ENCODE peak calls at places on chromosomes 11 and 22, in seven cellular contexts. T is HepG2, J is HCT116, D is K562, A is H1, L is SK-N-SH, I is GM12878. S is an unnamed sample.

GRCh38 chr11:128853556-128853955 is 13.5 kb downstream of the KCNJ1 start:
- DNase-seq in T (no peak), J (no peak), D (no peak), A (no peak), L (no peak), I (no peak), S (no peak)

GRCh38 chr22:25153961-25154685 is 45.5 kb upstream of the CRYBB3 start:
- DNase-seq in T (peak), J (no peak), D (no peak), A (no peak), L (peak), I (no peak), S (peak)

GRCh38 chr22:45475063-45475747 is 27.5 kb upstream of the FBLN1 start:
- DNase-seq in T (no peak), J (no peak), D (no peak), A (no peak), L (no peak), I (no peak), S (no peak)

GRCh38 chr11:56497010-56497409 is 5.8 kb upstream of the OR5M8 start:
- DNase-seq in T (no peak), J (no peak), D (no peak), A (no peak), L (no peak), I (no peak), S (no peak)

GRCh38 chr11:71948314-71949027 is 19.6 kb downstream of the RNF121 start:
- DNase-seq in T (peak), J (no peak), D (peak), A (no peak), L (no peak), I (no peak), S (no peak)

GRCh38 chr11:10451399-10452116 is 3.5 kb upstream of the AMPD3 start:
- DNase-seq in T (no peak), J (no peak), D (no peak), A (no peak), L (no peak), I (no peak), S (no peak)

GRCh38 chr11:134764367-134764766 is 352.3 kb upstream of the B3GAT1 start:
- DNase-seq in T (no peak), J (no peak), D (no peak), A (no peak), L (no peak), I (no peak), S (no peak)

GRCh38 chr22:41800348-41801146 is at the start of gene CCDC134:
- DNase-seq in T (peak), J (peak), D (peak), A (peak), L (peak), I (peak), S (peak)

GRCh38 chr11:33147559-33147958 is 13.7 kb downstream of the CSTF3 start:
- DNase-seq in T (no peak), J (no peak), D (no peak), A (no peak), L (no peak), I (no peak), S (no peak)

GRCh38 chr11:1777737-1778136 is 14.0 kb upstream of the CTSD start:
- DNase-seq in T (no peak), J (no peak), D (no peak), A (no peak), L (no peak), I (no peak), S (no peak)

GRCh38 chr11:57406337-57406904 is 16.0 kb upstream of the PRG2 start:
- DNase-seq in T (no peak), J (no peak), D (no peak), A (no peak), L (no peak), I (peak), S (no peak)

GRCh38 chr11:129658558-129658882 is 157.1 kb upstream of the TMEM45B start:
- DNase-seq in T (no peak), J (no peak), D (no peak), A (peak), L (no peak), I (no peak), S (peak)

GRCh38 chr11:70503201-70503877 is 105.0 kb downstream of the CTTN start:
- DNase-seq in T (no peak), J (no peak), D (no peak), A (no peak), L (no peak), I (no peak), S (no peak)

GRCh38 chr11:117836077-117836960 is 11.8 kb upstream of the FXYD2 start:
- DNase-seq in T (no peak), J (no peak), D (no peak), A (no peak), L (no peak), I (no peak), S (no peak)

GRCh38 chr11:75809991-75810390 is 5.0 kb upstream of the UVRAG start:
- DNase-seq in T (no peak), J (no peak), D (no peak), A (no peak), L (no peak), I (no peak), S (no peak)

GRCh38 chr11:2122907-2123627 is 16.1 kb downstream of the IGF2 start:
- DNase-seq in T (peak), J (no peak), D (peak), A (peak), L (no peak), I (no peak), S (no peak)

GRCh38 chr11:34667810-34668582 is 47.1 kb downstream of the EHF start:
- DNase-seq in T (peak), J (no peak), D (no peak), A (no peak), L (no peak), I (no peak), S (peak)

GRCh38 chr11:3947084-3947483 is 91.6 kb downstream of the STIM1 start:
- DNase-seq in T (no peak), J (no peak), D (no peak), A (no peak), L (no peak), I (peak), S (no peak)

GRCh38 chr11:64320556-64320955 is 2.6 kb downstream of the PRDX5 start:
- DNase-seq in T (no peak), J (no peak), D (no peak), A (no peak), L (no peak), I (no peak), S (no peak)

GRCh38 chr22:20519558-20519957 is 12.1 kb downstream of the MED15 start:
- DNase-seq in T (no peak), J (no peak), D (no peak), A (no peak), L (no peak), I (no peak), S (no peak)

GRCh38 chr22:30036656-30037055 is 43.6 kb upstream of the HORMAD2 start:
- DNase-seq in T (peak), J (peak), D (peak), A (no peak), L (no peak), I (no peak), S (no peak)

GRCh38 chr22:37485006-37485713 is 1.0 kb downstream of the MFNG start:
- DNase-seq in T (no peak), J (no peak), D (no peak), A (no peak), L (no peak), I (no peak), S (no peak)

GRCh38 chr11:102704841-102705240 is 728 bp downstream of the MMP27 start:
- DNase-seq in T (no peak), J (no peak), D (no peak), A (no peak), L (no peak), I (no peak), S (no peak)

GRCh38 chr11:59801981-59802638 is 8.5 kb downstream of the MRPL16 start:
- DNase-seq in T (no peak), J (no peak), D (no peak), A (no peak), L (peak), I (no peak), S (no peak)

GRCh38 chr11:2991477-2992233 is 474 bp downstream of the NAP1L4 start:
- DNase-seq in T (peak), J (no peak), D (no peak), A (no peak), L (no peak), I (no peak), S (peak)

GRCh38 chr22:50528682-50529415 is 963 bp downstream of the TYMP start:
- DNase-seq in T (no peak), J (no peak), D (no peak), A (peak), L (no peak), I (no peak), S (no peak)

GRCh38 chr11:73939096-73939495 is 11.7 kb upstream of the DNAJB13 start:
- DNase-seq in T (no peak), J (no peak), D (no peak), A (no peak), L (no peak), I (no peak), S (peak)

GRCh38 chr22:48278620-48279464 is 1516.4 kb downstream of the TBC1D22A start:
- DNase-seq in T (no peak), J (no peak), D (no peak), A (no peak), L (no peak), I (no peak), S (no peak)

GRCh38 chr11:33553486-33553885 is 147.1 kb downstream of the C11orf91 start:
- DNase-seq in T (no peak), J (no peak), D (no peak), A (no peak), L (no peak), I (no peak), S (no peak)

GRCh38 chr11:10519630-10520029 is 21.4 kb downstream of the RNF141 start:
- DNase-seq in T (no peak), J (no peak), D (no peak), A (no peak), L (no peak), I (no peak), S (no peak)

GRCh38 chr22:30640839-30641430 is 5.4 kb downstream of the SLC35E4 start:
- DNase-seq in T (no peak), J (no peak), D (no peak), A (no peak), L (no peak), I (no peak), S (no peak)

GRCh38 chr11:69655479-69656394 is 14.8 kb downstream of the CCND1 start:
- DNase-seq in T (no peak), J (no peak), D (no peak), A (peak), L (no peak), I (no peak), S (no peak)

GRCh38 chr22:46578824-46579561 is 41.2 kb upstream of the GRAMD4 start:
- DNase-seq in T (peak), J (no peak), D (no peak), A (no peak), L (peak), I (no peak), S (no peak)

GRCh38 chr11:3091081-3091845 is 34.0 kb upstream of the CARS1 start:
- DNase-seq in T (no peak), J (no peak), D (no peak), A (no peak), L (no peak), I (no peak), S (no peak)

GRCh38 chr22:38759005-38759404 is 3.2 kb upstream of the SUN2 start:
- DNase-seq in T (no peak), J (no peak), D (no peak), A (no peak), L (no peak), I (no peak), S (no peak)

DNA sequence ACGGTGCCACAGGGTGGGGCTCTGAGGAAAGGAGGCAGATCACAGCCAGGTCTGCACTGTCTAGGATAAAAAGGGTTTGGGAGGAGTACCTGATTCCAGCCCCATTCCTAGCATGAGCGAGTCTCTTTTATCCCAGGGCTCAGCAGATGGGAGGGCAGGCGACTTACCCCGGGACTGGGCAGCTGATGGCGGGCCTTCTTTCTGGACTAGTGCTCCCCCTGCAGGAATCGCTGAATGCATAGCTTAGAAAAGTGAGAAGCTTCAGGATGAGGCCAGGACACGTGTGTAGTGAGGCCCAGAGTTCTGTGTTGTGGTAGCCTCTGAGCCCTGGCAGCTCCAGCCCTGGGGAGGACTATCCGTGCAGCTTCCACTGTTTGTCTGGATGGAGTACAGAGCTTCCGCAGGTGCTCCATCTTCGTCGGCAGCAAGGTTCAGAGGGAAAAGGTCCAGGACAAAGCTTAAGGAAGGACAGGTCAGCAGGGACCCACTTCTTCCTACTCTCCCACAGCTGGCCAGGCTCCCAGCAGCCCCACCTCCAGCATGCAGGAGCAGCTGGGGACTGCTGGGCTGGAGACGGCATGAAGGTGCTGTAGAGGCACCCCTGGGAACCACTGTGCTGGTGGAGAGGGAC is 30.4 kb downstream of the COMMD9 start:
- DNase-seq in T (peak), J (peak), D (peak), A (peak), L (peak), I (no peak), S (peak)
- TF ChIP-seq JUND in T (no peak), J (no peak), D (no peak), A (no peak), L (no peak), I (no peak), S (no peak)

DNA sequence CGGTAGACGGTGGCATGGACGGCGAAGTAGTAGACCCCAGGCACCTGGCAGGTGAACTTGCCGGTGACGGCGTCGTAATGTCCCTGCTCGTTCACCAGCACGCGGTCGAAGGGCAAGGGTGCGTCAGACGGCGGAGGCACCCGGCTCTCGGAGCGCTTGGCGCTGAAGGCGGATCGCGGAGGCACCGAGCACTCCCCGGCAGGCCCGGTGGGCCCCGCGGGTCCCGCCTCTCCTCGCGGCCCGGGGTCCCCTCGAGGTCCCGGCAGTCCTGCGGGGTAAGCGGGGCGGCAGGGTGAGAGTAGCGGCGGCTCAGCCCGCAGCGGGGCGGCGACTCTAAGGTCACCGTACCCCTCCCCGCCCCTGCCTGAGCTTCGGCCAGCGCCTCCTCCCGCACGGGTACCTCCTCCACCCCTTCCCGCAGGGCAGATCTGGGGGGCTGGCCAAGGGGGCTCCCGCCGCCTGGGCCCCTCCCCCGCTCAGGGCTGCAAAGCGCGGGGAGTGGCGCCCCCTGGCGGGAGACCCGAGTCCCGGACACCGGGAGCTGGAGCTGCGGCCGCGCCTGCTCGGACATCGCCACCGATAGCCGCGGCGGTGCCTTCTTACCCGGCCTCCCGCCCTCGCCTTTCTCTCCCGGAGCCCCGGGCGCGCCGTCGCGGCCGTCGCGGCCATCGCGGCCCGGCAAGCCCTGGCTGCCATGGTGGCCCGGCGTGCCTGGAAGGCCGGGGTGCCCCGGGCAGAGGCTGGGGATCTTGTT is 925 bp downstream of the C1QTNF5 start:
- DNase-seq in T (peak), J (no peak), D (peak), A (peak), L (peak), I (no peak), S (peak)
- TF ChIP-seq JUND in T (peak), J (no peak), D (no peak), A (peak), L (no peak), I (no peak), S (no peak)

DNA sequence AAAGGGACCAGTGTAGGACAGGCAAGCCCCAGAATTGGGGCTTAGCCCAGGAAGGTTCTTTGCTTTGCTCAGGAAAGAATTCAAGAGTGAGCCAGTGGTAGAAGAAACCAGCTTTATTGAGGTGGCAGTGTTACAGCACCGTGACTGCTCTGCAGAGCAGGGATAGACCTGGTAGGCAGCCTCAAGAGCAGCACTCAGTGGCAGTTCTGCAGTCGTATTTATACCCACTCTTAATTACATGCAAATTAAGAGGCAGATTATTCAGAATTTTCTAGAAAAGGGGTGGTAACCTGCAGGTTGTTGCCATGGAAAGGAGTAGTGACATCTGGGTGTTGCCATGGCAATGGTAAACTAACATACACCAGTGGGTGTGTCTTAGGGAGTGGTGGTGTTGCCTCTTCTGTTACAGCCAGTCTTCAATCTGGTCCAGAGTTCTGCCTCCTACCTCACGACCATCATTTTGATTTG is 84.8 kb upstream of the RAB1B start:
- DNase-seq in T (no peak), J (no peak), D (peak), A (no peak), L (no peak), I (no peak), S (peak)
- TF ChIP-seq JUND in T (no peak), J (no peak), D (no peak), A (no peak), L (no peak), I (no peak), S (no peak)

DNA sequence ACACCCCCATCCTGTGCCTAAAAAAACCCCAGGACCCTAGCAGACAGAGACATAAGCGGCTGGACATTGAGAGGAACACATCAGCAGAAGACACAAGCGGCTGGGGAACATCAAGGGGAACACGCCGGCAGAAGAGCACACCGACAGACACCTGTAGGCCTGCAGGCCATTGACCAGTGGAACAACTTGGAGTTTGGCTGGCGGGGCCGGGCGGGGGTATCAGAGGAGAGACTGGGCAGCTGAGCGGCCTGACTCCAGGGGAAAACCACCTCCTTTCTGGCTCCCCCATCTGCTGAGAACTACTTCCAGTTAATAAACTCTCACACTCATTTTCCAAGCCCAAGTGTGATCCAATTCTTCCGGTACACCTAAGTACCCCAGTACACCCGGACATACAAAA is 264.7 kb upstream of the ISX start:
- DNase-seq in T (no peak), J (no peak), D (no peak), A (no peak), L (no peak), I (no peak), S (no peak)
- TF ChIP-seq JUND in T (no peak), J (no peak), D (no peak), A (no peak), L (no peak), I (no peak), S (no peak)

DNA sequence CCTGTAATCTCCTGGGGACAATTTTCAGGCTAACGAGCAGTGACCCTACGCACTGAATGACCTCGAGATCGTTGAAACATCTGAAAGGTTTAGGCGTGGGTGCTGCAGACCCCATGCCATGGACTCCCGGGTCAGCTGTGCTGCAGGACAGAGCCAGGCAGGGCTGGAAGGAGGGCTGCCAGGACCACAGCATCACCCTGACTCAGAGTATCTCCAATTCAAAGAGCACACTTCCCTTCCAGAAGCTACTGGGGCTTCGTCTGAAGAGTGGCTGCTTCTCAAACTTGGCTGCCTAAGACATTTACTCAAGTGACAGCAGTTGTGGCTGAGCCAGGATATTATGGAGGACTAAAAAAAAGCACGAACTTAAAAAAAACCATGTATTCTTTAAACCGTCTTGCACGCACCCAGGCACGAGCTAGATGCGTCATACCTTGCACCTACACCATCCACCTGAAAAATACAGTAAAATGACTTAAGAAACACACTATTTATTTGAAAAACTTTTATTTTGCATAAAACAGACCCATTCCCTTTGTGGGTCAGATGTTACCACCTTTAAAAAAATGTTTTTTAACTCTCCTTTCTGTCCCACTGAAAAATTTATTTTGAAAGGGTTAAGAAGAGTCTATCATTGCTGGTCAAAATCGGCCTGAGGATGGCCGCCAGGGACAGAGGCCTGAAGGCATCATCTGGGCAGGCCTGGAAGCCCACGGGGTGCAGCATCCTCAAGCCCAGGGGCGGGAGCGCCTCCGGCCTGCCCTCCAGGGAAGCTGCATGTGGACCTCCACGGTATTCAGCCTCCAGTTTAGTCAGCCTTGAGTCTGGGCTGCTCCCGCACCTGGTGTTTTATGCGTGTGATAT is 13.1 kb upstream of the BID start:
- DNase-seq in T (no peak), J (no peak), D (no peak), A (no peak), L (no peak), I (no peak), S (no peak)
- TF ChIP-seq JUND in T (no peak), J (no peak), D (no peak), A (no peak), L (no peak), I (no peak), S (no peak)

S was measured in T47D.